ENCODE peak calls at places on chromosomes 6 and 20, in ten cellular contexts. K is cerebellar cortex, S is AG10803, T is HFF-Myc, W is endothelial cell, V is heart right ventricle, X is fibroblast of the conjunctiva, U is MM.1S, Z is HFFc6, D is GM12865. R is an unnamed sample.

GRCh38 chr6:166626177-166627038 is 643 bp downstream of the RPS6KA2 start:
- DNase-seq in U (peak), V (no peak), S (peak), Z (no peak), K (peak), D (peak), X (no peak), W (peak), T (no peak), R (peak)

GRCh38 chr20:60851826-60852704 is 400.0 kb upstream of the CDH4 start:
- DNase-seq in X (no peak), V (no peak), Z (no peak), K (peak), S (no peak), W (peak), U (peak), T (no peak), D (no peak), R (peak)

GRCh38 chr6:104286641-104287040 is 573.1 kb downstream of the HACE1 start:
- DNase-seq in K (no peak), T (no peak), V (no peak), W (no peak), S (no peak), U (no peak), D (no peak), X (no peak), Z (no peak), R (no peak)

GRCh38 chr6:55777461-55777860 is 97.9 kb downstream of the BMP5 start:
- DNase-seq in U (no peak), K (no peak), T (no peak), D (no peak), S (no peak), X (no peak), W (no peak), Z (no peak), V (no peak), R (no peak)

GRCh38 chr6:34568829-34569228 is 12.7 kb upstream of the SPDEF start:
- DNase-seq in U (no peak), Z (no peak), V (no peak), W (no peak), S (no peak), K (no peak), D (no peak), X (no peak), T (no peak), R (no peak)

GRCh38 chr6:105489213-105489525 is 86.3 kb upstream of the PREP start:
- DNase-seq in W (no peak), S (no peak), V (no peak), K (no peak), T (no peak), U (peak), X (no peak), D (no peak), Z (no peak), R (no peak)

GRCh38 chr6:170063431-170063830 is 227.4 kb downstream of the DLL1 start:
- DNase-seq in U (no peak), Z (no peak), S (no peak), V (no peak), D (no peak), W (no peak), K (no peak), T (no peak), X (no peak), R (no peak)

GRCh38 chr20:17797163-17797562 is 97.4 kb downstream of the BANF2 start:
- DNase-seq in D (peak), W (no peak), V (no peak), T (no peak), K (no peak), Z (no peak), S (no peak), U (no peak), X (no peak), R (no peak)

GRCh38 chr6:121771937-121772717 is 336.7 kb downstream of the GJA1 start:
- DNase-seq in S (no peak), U (peak), T (no peak), K (no peak), Z (no peak), D (peak), X (no peak), V (no peak), W (no peak), R (no peak)

GRCh38 chr6:125835221-125835744 is 44.5 kb downstream of the NCOA7 start:
- DNase-seq in K (no peak), V (no peak), X (peak), S (peak), Z (peak), W (no peak), D (no peak), T (no peak), U (no peak), R (no peak)

GRCh38 chr20:54107600-54108393 is 37.4 kb upstream of the BCAS1 start:
- DNase-seq in V (no peak), U (no peak), T (no peak), K (no peak), S (no peak), Z (no peak), W (no peak), X (no peak), D (no peak), R (no peak)

GRCh38 chr6:82178084-82178758 is 69.3 kb downstream of the IBTK start:
- DNase-seq in S (peak), K (peak), W (no peak), X (peak), T (peak), U (no peak), Z (peak), V (no peak), D (no peak), R (no peak)

GRCh38 chr6:29747688-29748250 is 24.5 kb downstream of the HLA-F start:
- DNase-seq in V (no peak), W (no peak), S (no peak), D (no peak), Z (no peak), T (no peak), X (no peak), U (no peak), K (no peak), R (no peak)

GRCh38 chr6:16623029-16623653 is 138.1 kb downstream of the ATXN1 start:
- DNase-seq in Z (no peak), T (no peak), U (no peak), D (no peak), S (peak), X (no peak), K (no peak), W (no peak), V (no peak), R (no peak)